ENCODE peak calls at places on chromosomes 2 and 18, in nine cellular contexts. K, U, H, P, S, X, J, W and C are unnamed samples. For H3K4me1, the result is how much of the 10 kb centered on the place peaks cover.

GRCh38 chr18:38966846-38967245 is 1401.2 kb upstream of the CELF4 start:
- DNase-seq in K (no peak), U (no peak), H (peak), P (no peak), S (no peak), X (no peak), J (no peak), W (no peak), C (no peak)

GRCh38 chr2:128280901-128281321 is 37.8 kb downstream of the HS6ST1 start:
- DNase-seq in K (no peak), U (no peak), H (no peak), P (no peak), S (peak), X (no peak), J (no peak), W (no peak), C (no peak)

GRCh38 chr18:79546781-79547272 is 132.8 kb upstream of the CTDP1 start:
- DNase-seq in K (no peak), U (no peak), H (no peak), P (no peak), S (peak), X (no peak), J (no peak), W (no peak), C (no peak)

GRCh38 chr18:41745166-41746049 is 209.6 kb upstream of the PIK3C3 start:
- DNase-seq in K (peak), U (no peak), H (no peak), P (no peak), S (no peak), X (peak), J (peak), W (peak), C (peak)

GRCh38 chr18:21904856-21905255 is 164.3 kb downstream of the MIB1 start:
- DNase-seq in K (no peak), U (no peak), H (no peak), P (no peak), S (no peak), X (no peak), J (peak), W (no peak), C (no peak)

GRCh38 chr2:3956892-3957291 is 253.5 kb downstream of the DCDC2C start:
- DNase-seq in K (no peak), U (no peak), H (no peak), P (no peak), S (no peak), X (no peak), J (no peak), W (no peak), C (no peak)

GRCh38 chr18:43486462-43486861 is 209.2 kb upstream of the SYT4 start:
- DNase-seq in K (peak), U (no peak), H (no peak), P (no peak), S (no peak), X (no peak), J (no peak), W (peak), C (no peak)

GRCh38 chr18:51137891-51138290 is 59.6 kb downstream of the MEX3C start:
- DNase-seq in K (no peak), U (no peak), H (peak), P (no peak), S (no peak), X (peak), J (no peak), W (no peak), C (no peak)

GRCh38 chr2:209517436-209517835 is 93.6 kb downstream of the MAP2 start:
- DNase-seq in K (no peak), U (no peak), H (no peak), P (no peak), S (no peak), X (no peak), J (no peak), W (no peak), C (no peak)

DNA sequence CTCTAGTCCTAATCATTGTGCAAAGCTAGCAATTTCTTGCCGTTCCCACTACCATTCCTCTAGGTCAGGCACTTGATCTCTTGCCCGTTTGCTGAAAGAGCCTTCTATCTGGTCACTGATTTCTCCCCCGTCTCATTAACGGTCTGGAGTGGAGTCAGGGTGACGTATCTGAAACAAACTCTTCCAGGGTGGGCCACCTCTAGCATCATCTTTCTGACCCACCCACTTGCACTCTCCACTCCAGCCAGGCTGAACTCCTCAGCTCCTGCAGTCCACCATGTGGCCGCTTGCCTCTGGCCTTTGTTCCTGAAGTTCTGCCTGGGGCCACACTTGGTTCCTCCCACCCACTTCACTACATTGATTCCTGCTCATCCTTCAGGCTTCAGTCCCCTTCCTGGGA is 13.3 kb downstream of the BCL2 start:
- DNase-seq in K (no peak), U (no peak), H (no peak), P (no peak), S (no peak), X (no peak), J (no peak), W (no peak), C (no peak)
- H3K4me1 ChIP-seq in K (under half), U (under half), H (under half), P (under half), S (under half), X (under half), J (under half), W (under half), C (under half)

GRCh38 chr18:36532815-36533214 is 235.3 kb downstream of the FHOD3 start:
- DNase-seq in K (no peak), U (no peak), H (no peak), P (no peak), S (no peak), X (no peak), J (no peak), W (no peak), C (no peak)
- H3K4me1 ChIP-seq in K (under half), U (under half), H (under half), P (under half), S (under half), X (under half), J (under half), W (under half), C (under half)

DNA sequence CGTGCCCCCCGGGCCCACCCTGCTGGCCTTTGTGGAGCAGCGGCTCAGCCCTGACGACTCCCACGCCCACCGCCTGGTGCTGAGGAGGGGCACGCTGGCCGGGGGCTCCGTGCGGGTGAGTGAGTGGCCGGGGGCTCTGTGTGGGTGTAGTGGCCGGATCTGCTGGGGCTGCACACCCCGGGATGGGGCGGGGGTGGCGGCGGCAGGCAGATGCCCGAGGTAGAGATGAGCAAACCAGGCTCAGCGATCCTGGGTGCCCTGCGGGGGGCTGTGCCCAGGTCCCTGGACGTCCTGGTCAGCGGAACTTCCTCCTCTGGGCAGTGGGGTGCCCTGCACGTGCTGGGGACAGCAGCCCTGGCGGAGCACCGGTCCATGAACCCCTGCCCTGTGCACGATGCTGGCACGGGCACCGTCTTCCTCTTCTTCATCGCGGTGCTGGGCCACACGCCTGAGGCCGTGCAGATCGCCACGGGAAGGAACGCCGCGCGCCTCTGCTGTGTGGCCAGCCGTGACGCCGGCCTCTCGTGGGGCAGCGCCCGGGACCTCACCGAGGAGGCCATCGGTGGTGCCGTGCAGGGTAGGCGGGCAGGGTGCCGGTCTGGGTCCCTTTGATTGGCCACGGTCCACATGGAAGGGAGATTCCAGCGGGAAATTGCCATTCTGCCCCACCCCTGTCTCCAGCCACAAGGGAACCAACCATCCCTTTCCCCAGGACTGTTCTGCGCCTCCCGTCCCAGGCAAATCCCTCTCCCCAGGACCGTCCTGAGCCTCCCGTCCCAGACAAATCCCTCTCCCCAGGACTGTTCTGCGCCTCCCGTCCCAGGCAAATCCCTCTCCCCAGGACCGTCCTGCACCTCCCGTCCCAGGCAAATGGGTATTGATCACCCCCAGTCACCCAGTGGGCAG is 5.8 kb downstream of the NEU4 start:
- DNase-seq in K (no peak), U (no peak), H (no peak), P (no peak), S (peak), X (no peak), J (peak), W (no peak), C (no peak)
- H3K4me1 ChIP-seq in K (under half), U (under half), H (under half), P (under half), S (under half), X (under half), J (under half), W (under half), C (under half)

DNA sequence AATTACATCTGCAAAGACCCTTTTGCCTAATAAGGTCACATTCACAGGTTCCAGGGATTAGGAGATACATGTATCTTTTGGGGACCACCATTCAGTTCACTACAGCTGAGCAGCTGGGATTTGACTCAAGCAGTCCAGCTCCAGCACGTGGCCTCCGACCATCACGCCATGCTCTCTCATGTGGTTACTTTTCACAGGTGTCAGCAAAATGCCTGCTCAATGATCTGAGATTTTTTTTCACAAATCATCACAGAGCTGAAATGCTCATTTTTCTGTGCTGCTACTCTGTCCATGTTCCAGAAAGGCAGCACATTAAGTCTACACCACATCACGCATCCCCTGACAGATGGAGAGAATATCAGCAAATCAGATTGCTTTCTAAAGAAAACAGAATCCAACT is 98.5 kb upstream of the RMDN2 start:
- DNase-seq in K (no peak), U (no peak), H (no peak), P (no peak), S (no peak), X (no peak), J (no peak), W (no peak), C (no peak)
- H3K4me1 ChIP-seq in K (under half), U (under half), H (under half), P (under half), S (under half), X (half or more), J (under half), W (half or more), C (under half)

GRCh38 chr2:39121523-39122063 is 742 bp upstream of the SOS1 start:
- DNase-seq in K (no peak), U (no peak), H (no peak), P (no peak), S (no peak), X (peak), J (peak), W (peak), C (peak)

GRCh38 chr2:39123436-39123999 is 2.7 kb upstream of the SOS1 start:
- DNase-seq in K (no peak), U (no peak), H (no peak), P (no peak), S (no peak), X (no peak), J (no peak), W (no peak), C (no peak)

GRCh38 chr2:39124000-39124769 is 3.3 kb upstream of the SOS1 start:
- DNase-seq in K (peak), U (peak), H (peak), P (peak), S (peak), X (peak), J (peak), W (peak), C (peak)

GRCh38 chr2:39127973-39128372 is 7.1 kb upstream of the SOS1 start:
- DNase-seq in K (no peak), U (no peak), H (no peak), P (no peak), S (no peak), X (no peak), J (peak), W (peak), C (peak)

GRCh38 chr2:39124770-39125075 is 3.9 kb upstream of the SOS1 start:
- DNase-seq in K (no peak), U (no peak), H (no peak), P (no peak), S (no peak), X (no peak), J (peak), W (no peak), C (no peak)
- H3K4me1 ChIP-seq in K (under half), U (under half), H (under half), P (under half), S (under half), X (under half), J (under half), W (under half), C (under half)

GRCh38 chr2:160229591-160229990 is 29.5 kb upstream of the ITGB6 start:
- DNase-seq in K (peak), U (no peak), H (no peak), P (no peak), S (no peak), X (no peak), J (no peak), W (peak), C (peak)
- H3K4me1 ChIP-seq in K (half or more), U (under half), H (half or more), P (under half), S (under half), X (under half), J (half or more), W (half or more), C (under half)